ENCODE peak calls at places on chromosome 22, in nine cellular contexts. Q, K, V, E, M, Z, O, G and P are unnamed samples.

GRCh38 chr22:37204045-37204655 is 8.1 kb downstream of the SSTR3 start:
- DNase-seq in Q (no peak), K (no peak), V (no peak), E (no peak), M (no peak), Z (no peak), O (no peak), G (no peak), P (no peak)

GRCh38 chr22:29310863-29311339 is 4.5 kb downstream of the GAS2L1 start:
- DNase-seq in Q (peak), K (peak), V (no peak), E (peak), M (peak), Z (peak), O (peak), G (peak), P (peak)

GRCh38 chr22:23450434-23450795 is 129.7 kb downstream of the IGLL1 start:
- DNase-seq in Q (no peak), K (no peak), V (no peak), E (no peak), M (no peak), Z (no peak), O (no peak), G (no peak), P (no peak)

GRCh38 chr22:30434775-30435315 is 9.3 kb downstream of the MTFP1 start:
- DNase-seq in Q (no peak), K (no peak), V (no peak), E (no peak), M (no peak), Z (no peak), O (no peak), G (no peak), P (no peak)

GRCh38 chr22:36924151-36924698 is 10.8 kb downstream of the CSF2RB start:
- DNase-seq in Q (no peak), K (no peak), V (no peak), E (no peak), M (no peak), Z (no peak), O (no peak), G (no peak), P (no peak)

GRCh38 chr22:27438271-27438980 is 363.1 kb downstream of the MN1 start:
- DNase-seq in Q (no peak), K (no peak), V (no peak), E (no peak), M (no peak), Z (no peak), O (peak), G (no peak), P (no peak)

GRCh38 chr22:29337631-29338284 is 22.3 kb upstream of the RASL10A start:
- DNase-seq in Q (no peak), K (no peak), V (no peak), E (no peak), M (no peak), Z (no peak), O (no peak), G (no peak), P (no peak)

GRCh38 chr22:24973867-24974266 is 21.4 kb downstream of the KIAA1671 start:
- DNase-seq in Q (no peak), K (no peak), V (no peak), E (no peak), M (no peak), Z (no peak), O (peak), G (no peak), P (no peak)

GRCh38 chr22:49530671-49531532 is 296.8 kb downstream of the BRD1 start:
- DNase-seq in Q (no peak), K (no peak), V (no peak), E (no peak), M (no peak), Z (no peak), O (no peak), G (no peak), P (no peak)

GRCh38 chr22:32803020-32803758 is 1.7 kb downstream of the TIMP3 start:
- DNase-seq in Q (no peak), K (no peak), V (no peak), E (no peak), M (no peak), Z (peak), O (no peak), G (no peak), P (no peak)

GRCh38 chr22:34855471-34855870 is 210.5 kb upstream of the ISX start:
- DNase-seq in Q (no peak), K (no peak), V (no peak), E (no peak), M (no peak), Z (no peak), O (no peak), G (no peak), P (no peak)

GRCh38 chr22:17570851-17571631 is 7.7 kb downstream of the SLC25A18 start:
- DNase-seq in Q (no peak), K (no peak), V (no peak), E (no peak), M (peak), Z (no peak), O (peak), G (peak), P (no peak)

GRCh38 chr22:49638788-49639187 is 188.9 kb downstream of the BRD1 start:
- DNase-seq in Q (no peak), K (no peak), V (no peak), E (no peak), M (no peak), Z (peak), O (peak), G (no peak), P (no peak)

GRCh38 chr22:27152033-27152432 is 494.6 kb downstream of the MIAT start:
- DNase-seq in Q (no peak), K (no peak), V (no peak), E (no peak), M (no peak), Z (no peak), O (no peak), G (no peak), P (no peak)

GRCh38 chr22:26448941-26449340 is 19.9 kb downstream of the ASPHD2 start:
- DNase-seq in Q (no peak), K (no peak), V (no peak), E (no peak), M (no peak), Z (no peak), O (no peak), G (no peak), P (no peak)

GRCh38 chr22:46053563-46054090 is 76.7 kb upstream of the WNT7B start:
- DNase-seq in Q (peak), K (no peak), V (no peak), E (peak), M (peak), Z (peak), O (peak), G (peak), P (no peak)

GRCh38 chr22:44542561-44543222 is 44.7 kb upstream of the RTL6 start:
- DNase-seq in Q (no peak), K (no peak), V (no peak), E (no peak), M (no peak), Z (no peak), O (no peak), G (no peak), P (no peak)

GRCh38 chr22:23385301-23386244 is 194.5 kb downstream of the IGLL1 start:
- DNase-seq in Q (peak), K (peak), V (peak), E (peak), M (peak), Z (peak), O (peak), G (peak), P (peak)

GRCh38 chr22:24230911-24231656 is 13.8 kb downstream of the GGT5 start:
- DNase-seq in Q (peak), K (no peak), V (peak), E (peak), M (no peak), Z (no peak), O (peak), G (no peak), P (peak)

GRCh38 chr22:46457502-46458488 is 79.6 kb downstream of the CELSR1 start:
- DNase-seq in Q (no peak), K (no peak), V (no peak), E (no peak), M (no peak), Z (peak), O (no peak), G (no peak), P (no peak)

GRCh38 chr22:32043391-32043790 is 330 bp downstream of the SLC5A1 start:
- DNase-seq in Q (no peak), K (no peak), V (no peak), E (no peak), M (no peak), Z (no peak), O (peak), G (no peak), P (no peak)

GRCh38 chr22:48758905-48759875 is 1068.5 kb downstream of the BRD1 start:
- DNase-seq in Q (no peak), K (no peak), V (no peak), E (no peak), M (no peak), Z (no peak), O (no peak), G (no peak), P (no peak)

GRCh38 chr22:39349506-39349966 is 255 bp upstream of the SYNGR1 start:
- DNase-seq in Q (peak), K (no peak), V (no peak), E (peak), M (no peak), Z (no peak), O (peak), G (no peak), P (peak)

GRCh38 chr22:50203288-50203687 is 2.5 kb downstream of the SELENOO start:
- DNase-seq in Q (no peak), K (no peak), V (no peak), E (no peak), M (no peak), Z (no peak), O (no peak), G (no peak), P (no peak)

GRCh38 chr22:46007848-46008261 is 30.9 kb upstream of the WNT7B start:
- DNase-seq in Q (no peak), K (no peak), V (no peak), E (no peak), M (no peak), Z (peak), O (no peak), G (no peak), P (no peak)

GRCh38 chr22:19663286-19663815 is 51.0 kb upstream of the SEPTIN5 start:
- DNase-seq in Q (no peak), K (peak), V (no peak), E (no peak), M (no peak), Z (peak), O (peak), G (no peak), P (peak)

GRCh38 chr22:42083119-42083518 is 3.6 kb downstream of the SMDT1 start:
- DNase-seq in Q (no peak), K (no peak), V (no peak), E (no peak), M (no peak), Z (no peak), O (no peak), G (no peak), P (no peak)

GRCh38 chr22:20808844-20809243 is 34.9 kb downstream of the SERPIND1 start:
- DNase-seq in Q (no peak), K (no peak), V (no peak), E (no peak), M (no peak), Z (no peak), O (no peak), G (no peak), P (no peak)

GRCh38 chr22:43582394-43582793 is 170.6 kb downstream of the MPPED1 start:
- DNase-seq in Q (no peak), K (no peak), V (no peak), E (no peak), M (no peak), Z (no peak), O (no peak), G (no peak), P (no peak)

GRCh38 chr22:22348815-22349454 is 104.3 kb downstream of the VPREB1 start:
- DNase-seq in Q (no peak), K (no peak), V (no peak), E (no peak), M (no peak), Z (no peak), O (no peak), G (no peak), P (no peak)

GRCh38 chr22:24437091-24437490 is 9.7 kb downstream of the ADORA2A start:
- DNase-seq in Q (no peak), K (no peak), V (no peak), E (no peak), M (no peak), Z (no peak), O (no peak), G (no peak), P (no peak)

GRCh38 chr22:27740192-27740748 is 61.3 kb downstream of the MN1 start:
- DNase-seq in Q (no peak), K (no peak), V (no peak), E (no peak), M (no peak), Z (no peak), O (no peak), G (no peak), P (no peak)